ENCODE peak calls at places on chromosomes 13 and 19, in six cellular contexts. N is T-helper 1 cell; S is Ammon's horn; O is stimulated activated CD8-positive, alpha-beta memory T cell treated with anti-CD3 and anti-CD28 coated beads, Interleukin-4, amount 100 ng/mL, for 1 hour; R is progenitor cell of endocrine pancreas; A is midbrain. Y is an unnamed sample.

GRCh38 chr19:18233224-18233825 is 7.1 kb upstream of the PDE4C start:
- DNase-seq in N (peak; percentile 47), S (peak; percentile 21), O (peak; percentile 9), R (peak; percentile 84), A (no peak), Y (no peak)

GRCh38 chr13:24218977-24219376 is 58.5 kb downstream of the SPATA13 start:
- DNase-seq in N (no peak), S (no peak), O (no peak), R (no peak), A (no peak), Y (no peak)

GRCh38 chr19:34661357-34661756 is 15.6 kb downstream of the SCGB2B2 start:
- DNase-seq in N (no peak), S (no peak), O (no peak), R (no peak), A (no peak), Y (no peak)

GRCh38 chr13:37289212-37289935 is 183.9 kb upstream of the CSNK1A1L start:
- DNase-seq in N (no peak), S (no peak), O (no peak), R (no peak), A (no peak), Y (peak; percentile 3)

GRCh38 chr19:19421326-19421725 is 15.9 kb downstream of the GATAD2A start:
- DNase-seq in N (no peak), S (no peak), O (no peak), R (no peak), A (no peak), Y (no peak)

GRCh38 chr19:15223649-15224371 is 8.4 kb downstream of the EPHX3 start:
- DNase-seq in N (no peak), S (peak; percentile 38), O (no peak), R (no peak), A (no peak), Y (peak; percentile 28)

GRCh38 chr19:30342901-30343300 is 29.3 kb upstream of the ZNF536 start:
- DNase-seq in N (no peak), S (no peak), O (no peak), R (no peak), A (no peak), Y (no peak)

GRCh38 chr13:74259641-74260040 is 125.4 kb upstream of the KLF12 start:
- DNase-seq in N (no peak), S (no peak), O (no peak), R (no peak), A (no peak), Y (no peak)

GRCh38 chr19:47699360-47699917 is 13.8 kb upstream of the EHD2 start:
- DNase-seq in N (peak; percentile 42), S (peak; percentile 39), O (peak; percentile 5), R (peak; percentile 59), A (no peak), Y (no peak)

GRCh38 chr13:109276261-109276660 is 510.1 kb downstream of the IRS2 start:
- DNase-seq in N (no peak), S (no peak), O (no peak), R (no peak), A (no peak), Y (no peak)

GRCh38 chr19:28313633-28314032 is 899.3 kb downstream of the UQCRFS1 start:
- DNase-seq in N (no peak), S (no peak), O (no peak), R (no peak), A (no peak), Y (no peak)

GRCh38 chr19:51141181-51141580 is 920 bp upstream of the SIGLEC7 start:
- DNase-seq in N (no peak), S (no peak), O (no peak), R (no peak), A (no peak), Y (no peak)

GRCh38 chr13:67238277-67238859 is 8.2 kb upstream of the PCDH9 start:
- DNase-seq in N (no peak), S (no peak), O (no peak), R (no peak), A (peak; percentile 72), Y (no peak)